ENCODE peak calls at places on chromosomes 6 and 20, in nine cellular contexts. One of them, this sample, is unnamed.

GRCh38 chr6:108874470-108875160 is 26.4 kb downstream of the ARMC2 start:
- DNase-seq in NCI-H1417: no peak
- DNase-seq in suprapubic skin: no peak
- DNase-seq in NCI-H2081: no peak
- DNase-seq in T-helper 22 cell: no peak
- DNase-seq in CD4-positive, alpha-beta T cell: peak; percentile 5
- DNase-seq in head of caudate nucleus: no peak
- DNase-seq in pancreas: no peak
- DNase-seq in putamen: no peak
- DNase-seq in this sample: no peak

GRCh38 chr20:47915495-47915894 is 130.2 kb upstream of the SULF2 start:
- DNase-seq in NCI-H1417: no peak
- DNase-seq in suprapubic skin: no peak
- DNase-seq in NCI-H2081: no peak
- DNase-seq in T-helper 22 cell: no peak
- DNase-seq in CD4-positive, alpha-beta T cell: no peak
- DNase-seq in head of caudate nucleus: no peak
- DNase-seq in pancreas: no peak
- DNase-seq in putamen: no peak
- DNase-seq in this sample: no peak

GRCh38 chr6:155157101-155157500 is 106.7 kb upstream of the CLDN20 start:
- DNase-seq in NCI-H1417: no peak
- DNase-seq in suprapubic skin: no peak
- DNase-seq in NCI-H2081: no peak
- DNase-seq in T-helper 22 cell: no peak
- DNase-seq in CD4-positive, alpha-beta T cell: no peak
- DNase-seq in head of caudate nucleus: no peak
- DNase-seq in pancreas: no peak
- DNase-seq in putamen: no peak
- DNase-seq in this sample: no peak

GRCh38 chr6:15962449-15962764 is 166.5 kb upstream of the MYLIP start:
- DNase-seq in NCI-H1417: no peak
- DNase-seq in suprapubic skin: no peak
- DNase-seq in NCI-H2081: no peak
- DNase-seq in T-helper 22 cell: no peak
- DNase-seq in CD4-positive, alpha-beta T cell: no peak
- DNase-seq in head of caudate nucleus: no peak
- DNase-seq in pancreas: no peak
- DNase-seq in putamen: no peak
- DNase-seq in this sample: peak; percentile 14

GRCh38 chr20:45337367-45338120 is 10.7 kb downstream of the SDC4 start:
- DNase-seq in NCI-H1417: no peak
- DNase-seq in suprapubic skin: no peak
- DNase-seq in NCI-H2081: no peak
- DNase-seq in T-helper 22 cell: no peak
- DNase-seq in CD4-positive, alpha-beta T cell: no peak
- DNase-seq in head of caudate nucleus: peak; percentile 20
- DNase-seq in pancreas: peak; percentile 71
- DNase-seq in putamen: no peak
- DNase-seq in this sample: peak; percentile 88

GRCh38 chr6:14540276-14540675 is 422.7 kb downstream of the CD83 start:
- DNase-seq in NCI-H1417: no peak
- DNase-seq in suprapubic skin: no peak
- DNase-seq in NCI-H2081: no peak
- DNase-seq in T-helper 22 cell: no peak
- DNase-seq in CD4-positive, alpha-beta T cell: no peak
- DNase-seq in head of caudate nucleus: no peak
- DNase-seq in pancreas: no peak
- DNase-seq in putamen: no peak
- DNase-seq in this sample: no peak

GRCh38 chr6:75422024-75422639 is 71.5 kb downstream of the FILIP1 start:
- DNase-seq in NCI-H1417: no peak
- DNase-seq in suprapubic skin: no peak
- DNase-seq in NCI-H2081: peak; percentile 6
- DNase-seq in T-helper 22 cell: no peak
- DNase-seq in CD4-positive, alpha-beta T cell: no peak
- DNase-seq in head of caudate nucleus: no peak
- DNase-seq in pancreas: no peak
- DNase-seq in putamen: no peak
- DNase-seq in this sample: no peak

GRCh38 chr20:62292115-62292514 is 10.7 kb upstream of the ADRM1 start:
- DNase-seq in NCI-H1417: no peak
- DNase-seq in suprapubic skin: no peak
- DNase-seq in NCI-H2081: no peak
- DNase-seq in T-helper 22 cell: no peak
- DNase-seq in CD4-positive, alpha-beta T cell: no peak
- DNase-seq in head of caudate nucleus: no peak
- DNase-seq in pancreas: no peak
- DNase-seq in putamen: no peak
- DNase-seq in this sample: no peak

GRCh38 chr6:55827818-55828522 is 47.4 kb downstream of the BMP5 start:
- DNase-seq in NCI-H1417: no peak
- DNase-seq in suprapubic skin: no peak
- DNase-seq in NCI-H2081: no peak
- DNase-seq in T-helper 22 cell: no peak
- DNase-seq in CD4-positive, alpha-beta T cell: no peak
- DNase-seq in head of caudate nucleus: no peak
- DNase-seq in pancreas: no peak
- DNase-seq in putamen: no peak
- DNase-seq in this sample: no peak

GRCh38 chr6:170091000-170091638 is 199.8 kb downstream of the DLL1 start:
- DNase-seq in NCI-H1417: no peak
- DNase-seq in suprapubic skin: peak; percentile 40
- DNase-seq in NCI-H2081: no peak
- DNase-seq in T-helper 22 cell: no peak
- DNase-seq in CD4-positive, alpha-beta T cell: no peak
- DNase-seq in head of caudate nucleus: peak; percentile 2
- DNase-seq in pancreas: no peak
- DNase-seq in putamen: no peak
- DNase-seq in this sample: peak; percentile 55

GRCh38 chr6:141133346-141133745 is 999.4 kb upstream of the GJE1 start:
- DNase-seq in NCI-H1417: no peak
- DNase-seq in suprapubic skin: no peak
- DNase-seq in NCI-H2081: no peak
- DNase-seq in T-helper 22 cell: no peak
- DNase-seq in CD4-positive, alpha-beta T cell: no peak
- DNase-seq in head of caudate nucleus: no peak
- DNase-seq in pancreas: no peak
- DNase-seq in putamen: no peak
- DNase-seq in this sample: no peak

GRCh38 chr20:32007787-32008616 is 2.2 kb upstream of the CCM2L start:
- DNase-seq in NCI-H1417: no peak
- DNase-seq in suprapubic skin: no peak
- DNase-seq in NCI-H2081: peak; percentile 68
- DNase-seq in T-helper 22 cell: no peak
- DNase-seq in CD4-positive, alpha-beta T cell: no peak
- DNase-seq in head of caudate nucleus: no peak
- DNase-seq in pancreas: no peak
- DNase-seq in putamen: no peak
- DNase-seq in this sample: no peak

GRCh38 chr6:47414517-47415167 is 62.9 kb upstream of the CD2AP start:
- DNase-seq in NCI-H1417: no peak
- DNase-seq in suprapubic skin: no peak
- DNase-seq in NCI-H2081: no peak
- DNase-seq in T-helper 22 cell: no peak
- DNase-seq in CD4-positive, alpha-beta T cell: no peak
- DNase-seq in head of caudate nucleus: no peak
- DNase-seq in pancreas: no peak
- DNase-seq in putamen: peak; percentile 6
- DNase-seq in this sample: no peak

GRCh38 chr6:147625946-147626345 is 117.5 kb downstream of the SAMD5 start:
- DNase-seq in NCI-H1417: no peak
- DNase-seq in suprapubic skin: no peak
- DNase-seq in NCI-H2081: no peak
- DNase-seq in T-helper 22 cell: no peak
- DNase-seq in CD4-positive, alpha-beta T cell: no peak
- DNase-seq in head of caudate nucleus: no peak
- DNase-seq in pancreas: no peak
- DNase-seq in putamen: no peak
- DNase-seq in this sample: no peak

GRCh38 chr6:55069132-55069781 is 105.1 kb upstream of the HCRTR2 start:
- DNase-seq in NCI-H1417: peak; percentile 8
- DNase-seq in suprapubic skin: no peak
- DNase-seq in NCI-H2081: peak; percentile 16
- DNase-seq in T-helper 22 cell: no peak
- DNase-seq in CD4-positive, alpha-beta T cell: no peak
- DNase-seq in head of caudate nucleus: peak; percentile 36
- DNase-seq in pancreas: peak; percentile 8
- DNase-seq in putamen: no peak
- DNase-seq in this sample: no peak

GRCh38 chr20:33673411-33674293 is 576 bp downstream of the NECAB3 start:
- DNase-seq in NCI-H1417: no peak
- DNase-seq in suprapubic skin: no peak
- DNase-seq in NCI-H2081: no peak
- DNase-seq in T-helper 22 cell: no peak
- DNase-seq in CD4-positive, alpha-beta T cell: no peak
- DNase-seq in head of caudate nucleus: no peak
- DNase-seq in pancreas: peak; percentile 5
- DNase-seq in putamen: no peak
- DNase-seq in this sample: no peak

GRCh38 chr20:51354769-51355319 is 187.7 kb downstream of the NFATC2 start:
- DNase-seq in NCI-H1417: no peak
- DNase-seq in suprapubic skin: no peak
- DNase-seq in NCI-H2081: no peak
- DNase-seq in T-helper 22 cell: no peak
- DNase-seq in CD4-positive, alpha-beta T cell: no peak
- DNase-seq in head of caudate nucleus: no peak
- DNase-seq in pancreas: no peak
- DNase-seq in putamen: no peak
- DNase-seq in this sample: no peak

GRCh38 chr6:160253714-160254113 is 4.9 kb downstream of the SLC22A2 start:
- DNase-seq in NCI-H1417: no peak
- DNase-seq in suprapubic skin: no peak
- DNase-seq in NCI-H2081: no peak
- DNase-seq in T-helper 22 cell: no peak
- DNase-seq in CD4-positive, alpha-beta T cell: no peak
- DNase-seq in head of caudate nucleus: no peak
- DNase-seq in pancreas: no peak
- DNase-seq in putamen: no peak
- DNase-seq in this sample: no peak

GRCh38 chr6:136288566-136289326 is 900 bp downstream of the BCLAF1 start:
- DNase-seq in NCI-H1417: peak; percentile 59
- DNase-seq in suprapubic skin: peak; percentile 95
- DNase-seq in NCI-H2081: peak; percentile 70
- DNase-seq in T-helper 22 cell: peak; percentile 93
- DNase-seq in CD4-positive, alpha-beta T cell: peak; percentile 78
- DNase-seq in head of caudate nucleus: peak; percentile 87
- DNase-seq in pancreas: peak; percentile 84
- DNase-seq in putamen: peak; percentile 75
- DNase-seq in this sample: peak; percentile 96

GRCh38 chr6:158544428-158544827 is 15.5 kb upstream of the TMEM181 start:
- DNase-seq in NCI-H1417: no peak
- DNase-seq in suprapubic skin: no peak
- DNase-seq in NCI-H2081: no peak
- DNase-seq in T-helper 22 cell: no peak
- DNase-seq in CD4-positive, alpha-beta T cell: no peak
- DNase-seq in head of caudate nucleus: no peak
- DNase-seq in pancreas: no peak
- DNase-seq in putamen: no peak
- DNase-seq in this sample: no peak

GRCh38 chr6:165453395-165453794 is 144.0 kb upstream of the C6orf118 start:
- DNase-seq in NCI-H1417: no peak
- DNase-seq in suprapubic skin: no peak
- DNase-seq in NCI-H2081: no peak
- DNase-seq in T-helper 22 cell: no peak
- DNase-seq in CD4-positive, alpha-beta T cell: no peak
- DNase-seq in head of caudate nucleus: no peak
- DNase-seq in pancreas: no peak
- DNase-seq in putamen: no peak
- DNase-seq in this sample: no peak

GRCh38 chr6:99348220-99348822 is 1.2 kb downstream of the FAXC start:
- DNase-seq in NCI-H1417: no peak
- DNase-seq in suprapubic skin: no peak
- DNase-seq in NCI-H2081: peak; percentile 20
- DNase-seq in T-helper 22 cell: no peak
- DNase-seq in CD4-positive, alpha-beta T cell: no peak
- DNase-seq in head of caudate nucleus: peak; percentile 20
- DNase-seq in pancreas: no peak
- DNase-seq in putamen: no peak
- DNase-seq in this sample: no peak

GRCh38 chr6:169844946-169845345 is 93.5 kb downstream of the ERMARD start:
- DNase-seq in NCI-H1417: no peak
- DNase-seq in suprapubic skin: peak; percentile 55
- DNase-seq in NCI-H2081: no peak
- DNase-seq in T-helper 22 cell: no peak
- DNase-seq in CD4-positive, alpha-beta T cell: no peak
- DNase-seq in head of caudate nucleus: no peak
- DNase-seq in pancreas: no peak
- DNase-seq in putamen: no peak
- DNase-seq in this sample: peak; percentile 29

This sample was measured in coronary artery.